ENCODE peak calls at places on chromosomes 13 and 19, in six cellular contexts. W is mesothelial cell of epicardium, K is HepG2, V is fibroblast of lung, R is spleen, S is B cell. A is an unnamed sample.

GRCh38 chr19:12938536-12939291 is at the start of gene CALR:
- DNase-seq in W (no peak), K (no peak), V (peak), R (no peak), S (no peak), A (no peak)

GRCh38 chr13:30135351-30135750 is 172.0 kb downstream of the KATNAL1 start:
- DNase-seq in W (no peak), K (no peak), V (no peak), R (no peak), S (no peak), A (no peak)

GRCh38 chr13:43127103-43127817 is 103.9 kb downstream of the DNAJC15 start:
- DNase-seq in W (no peak), K (no peak), V (no peak), R (no peak), S (no peak), A (no peak)

GRCh38 chr19:29815231-29815630 is 3.4 kb downstream of the CCNE1 start:
- DNase-seq in W (no peak), K (no peak), V (no peak), R (peak), S (no peak), A (no peak)

GRCh38 chr13:40874138-40874776 is 84.8 kb downstream of the SLC25A15 start:
- DNase-seq in W (no peak), K (no peak), V (no peak), R (no peak), S (no peak), A (no peak)

GRCh38 chr13:48579167-48579918 is 46.5 kb upstream of the RCBTB2 start:
- DNase-seq in W (no peak), K (no peak), V (no peak), R (no peak), S (peak), A (no peak)

GRCh38 chr19:8390617-8390981 is 439 bp downstream of the RAB11B start:
- DNase-seq in W (peak), K (peak), V (peak), R (peak), S (peak), A (peak)

GRCh38 chr13:57946361-57946760 is 314.8 kb downstream of the PCDH17 start:
- DNase-seq in W (no peak), K (no peak), V (no peak), R (no peak), S (no peak), A (no peak)

GRCh38 chr13:39415403-39415802 is 187.6 kb downstream of the LHFPL6 start:
- DNase-seq in W (no peak), K (no peak), V (peak), R (no peak), S (no peak), A (peak)

GRCh38 chr19:2221918-2222317 is 14.2 kb downstream of the PLEKHJ1 start:
- DNase-seq in W (no peak), K (no peak), V (no peak), R (no peak), S (no peak), A (no peak)

GRCh38 chr13:24228852-24229458 is 68.4 kb downstream of the SPATA13 start:
- DNase-seq in W (no peak), K (peak), V (peak), R (no peak), S (peak), A (no peak)

GRCh38 chr19:16571283-16571682 is 932 bp downstream of the SLC35E1 start:
- DNase-seq in W (no peak), K (peak), V (peak), R (no peak), S (peak), A (no peak)

GRCh38 chr13:48449656-48450055 is 36.7 kb upstream of the LPAR6 start:
- DNase-seq in W (no peak), K (no peak), V (no peak), R (no peak), S (no peak), A (no peak)

GRCh38 chr19:55670280-55671053 is 4.6 kb upstream of the EPN1 start:
- DNase-seq in W (peak), K (no peak), V (no peak), R (peak), S (no peak), A (no peak)

GRCh38 chr19:19552811-19553210 is 14.7 kb downstream of the CILP2 start:
- DNase-seq in W (no peak), K (no peak), V (peak), R (no peak), S (no peak), A (peak)

GRCh38 chr19:19551862-19552192 is 13.8 kb downstream of the CILP2 start:
- DNase-seq in W (no peak), K (no peak), V (peak), R (no peak), S (no peak), A (no peak)

GRCh38 chr19:19553670-19554069 is 15.6 kb downstream of the CILP2 start:
- DNase-seq in W (no peak), K (no peak), V (no peak), R (no peak), S (no peak), A (no peak)

GRCh38 chr19:19550972-19551861 is 13.2 kb downstream of the CILP2 start:
- DNase-seq in W (no peak), K (no peak), V (peak), R (no peak), S (no peak), A (no peak)

GRCh38 chr19:19554074-19555023 is 16.3 kb downstream of the CILP2 start:
- DNase-seq in W (no peak), K (no peak), V (peak), R (peak), S (peak), A (peak)
- TF ChIP-seq CTCF in W (peak), K (peak), V (peak), R (peak), S (peak), A (peak)

DNA sequence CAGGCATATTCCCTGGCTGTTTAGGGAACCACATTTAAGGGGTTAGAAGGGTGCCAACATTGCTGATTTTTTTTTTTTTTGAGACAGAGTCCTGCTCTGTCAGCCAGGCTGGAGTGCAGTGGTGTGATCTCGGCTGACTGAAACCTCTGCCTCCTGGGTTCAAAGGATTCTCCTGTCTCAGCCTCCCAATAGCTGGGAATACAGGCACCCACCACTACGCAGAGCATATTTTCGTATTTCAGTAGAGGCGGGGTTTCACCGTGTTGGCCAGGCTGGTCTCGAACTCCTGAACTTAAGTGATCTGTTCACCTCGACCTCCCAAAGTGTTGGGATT is 7.8 kb upstream of the CRX start:
- DNase-seq in W (no peak), K (no peak), V (no peak), R (no peak), S (no peak), A (no peak)
- TF ChIP-seq CTCF in W (no peak), K (no peak), V (no peak), R (no peak), S (peak), A (peak)

GRCh38 chr19:10986301-10987127 is 25.7 kb downstream of the SMARCA4 start:
- DNase-seq in W (no peak), K (no peak), V (no peak), R (no peak), S (no peak), A (no peak)

GRCh38 chr19:10985502-10985901 is 24.7 kb downstream of the SMARCA4 start:
- DNase-seq in W (no peak), K (no peak), V (no peak), R (no peak), S (no peak), A (no peak)

GRCh38 chr19:10987621-10988297 is 26.9 kb downstream of the SMARCA4 start:
- DNase-seq in W (no peak), K (no peak), V (no peak), R (no peak), S (no peak), A (no peak)

GRCh38 chr19:10981496-10981895 is 20.7 kb downstream of the SMARCA4 start:
- DNase-seq in W (no peak), K (no peak), V (peak), R (no peak), S (no peak), A (no peak)

DNA sequence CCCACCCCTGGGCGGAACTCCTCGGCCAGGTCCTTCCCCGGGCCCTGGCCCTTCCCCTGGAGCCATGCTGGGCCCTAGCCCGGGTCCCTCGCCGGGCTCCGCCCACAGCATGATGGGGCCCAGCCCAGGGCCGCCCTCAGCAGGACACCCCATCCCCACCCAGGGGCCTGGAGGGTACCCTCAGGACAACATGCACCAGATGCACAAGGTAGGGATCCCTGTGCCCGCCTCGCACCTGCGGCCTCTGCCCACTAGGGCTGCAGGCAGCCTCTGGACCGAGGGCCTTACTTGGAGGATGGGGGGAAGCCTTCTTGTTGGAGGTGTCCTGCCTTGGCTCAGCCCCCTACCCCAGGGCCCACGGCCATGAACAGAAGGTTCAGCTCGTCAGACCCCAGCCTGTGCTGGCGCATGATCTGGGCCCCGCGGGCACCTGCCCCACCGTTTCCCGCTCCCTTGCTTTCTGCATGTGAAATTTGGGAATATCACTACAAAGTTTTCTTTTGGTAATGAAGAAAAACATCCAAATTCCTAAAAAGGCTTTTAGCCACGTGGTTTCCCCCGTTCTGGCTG is 23.4 kb downstream of the SMARCA4 start:
- DNase-seq in W (no peak), K (no peak), V (no peak), R (no peak), S (no peak), A (no peak)
- TF ChIP-seq CTCF in W (no peak), K (no peak), V (no peak), R (no peak), S (no peak), A (no peak)

GRCh38 chr13:101752432-101752831 is 300.0 kb downstream of the ITGBL1 start:
- DNase-seq in W (no peak), K (no peak), V (no peak), R (no peak), S (no peak), A (no peak)

GRCh38 chr13:101763191-101763590 is 310.7 kb downstream of the ITGBL1 start:
- DNase-seq in W (no peak), K (no peak), V (peak), R (no peak), S (no peak), A (no peak)

GRCh38 chr13:101755228-101755887 is 302.9 kb downstream of the ITGBL1 start:
- DNase-seq in W (no peak), K (no peak), V (peak), R (no peak), S (no peak), A (no peak)

GRCh38 chr13:101757446-101758039 is 305.1 kb downstream of the ITGBL1 start:
- DNase-seq in W (no peak), K (no peak), V (peak), R (no peak), S (no peak), A (no peak)
- TF ChIP-seq CTCF in W (peak), K (peak), V (peak), R (no peak), S (peak), A (peak)

GRCh38 chr19:39846176-39846677 is at the start of gene FBL:
- DNase-seq in W (peak), K (peak), V (peak), R (peak), S (peak), A (peak)

GRCh38 chr19:39846678-39847486 is 703 bp upstream of the FBL start:
- DNase-seq in W (no peak), K (no peak), V (no peak), R (no peak), S (no peak), A (no peak)

GRCh38 chr19:39845172-39845571 is 1.0 kb downstream of the FBL start:
- DNase-seq in W (no peak), K (no peak), V (no peak), R (no peak), S (no peak), A (no peak)

GRCh38 chr19:39843919-39844793 is 2.0 kb downstream of the FBL start:
- DNase-seq in W (no peak), K (peak), V (peak), R (no peak), S (no peak), A (no peak)

DNA sequence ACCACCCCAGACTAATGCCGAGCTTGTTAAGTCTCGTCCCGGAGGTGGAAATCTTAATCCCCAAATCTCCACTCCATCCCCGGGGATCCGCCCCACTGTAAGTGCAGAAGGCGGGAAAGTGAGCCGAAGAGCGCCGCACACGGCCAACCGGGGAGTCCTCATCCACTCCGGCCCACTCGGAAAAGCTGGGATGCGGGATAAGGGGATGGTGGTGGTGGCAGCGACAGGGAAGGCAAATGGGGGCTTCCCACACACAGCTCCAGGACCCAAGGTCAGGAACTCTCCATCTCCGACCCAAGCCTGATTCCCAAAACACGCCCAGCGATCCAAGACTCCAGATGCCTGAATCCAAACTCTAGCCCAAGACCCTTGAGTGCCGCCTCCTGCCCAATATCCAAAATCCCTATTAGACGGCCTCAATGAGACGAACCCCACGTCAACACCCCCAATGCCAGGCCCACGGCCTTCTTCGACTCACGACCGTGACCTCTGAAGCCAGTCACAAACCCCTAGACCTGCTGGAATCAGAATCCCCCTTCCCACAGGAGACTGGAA is 481 bp downstream of the FBL start:
- DNase-seq in W (no peak), K (no peak), V (no peak), R (no peak), S (no peak), A (peak)
- TF ChIP-seq CTCF in W (no peak), K (peak), V (peak), R (no peak), S (no peak), A (no peak)

DNA sequence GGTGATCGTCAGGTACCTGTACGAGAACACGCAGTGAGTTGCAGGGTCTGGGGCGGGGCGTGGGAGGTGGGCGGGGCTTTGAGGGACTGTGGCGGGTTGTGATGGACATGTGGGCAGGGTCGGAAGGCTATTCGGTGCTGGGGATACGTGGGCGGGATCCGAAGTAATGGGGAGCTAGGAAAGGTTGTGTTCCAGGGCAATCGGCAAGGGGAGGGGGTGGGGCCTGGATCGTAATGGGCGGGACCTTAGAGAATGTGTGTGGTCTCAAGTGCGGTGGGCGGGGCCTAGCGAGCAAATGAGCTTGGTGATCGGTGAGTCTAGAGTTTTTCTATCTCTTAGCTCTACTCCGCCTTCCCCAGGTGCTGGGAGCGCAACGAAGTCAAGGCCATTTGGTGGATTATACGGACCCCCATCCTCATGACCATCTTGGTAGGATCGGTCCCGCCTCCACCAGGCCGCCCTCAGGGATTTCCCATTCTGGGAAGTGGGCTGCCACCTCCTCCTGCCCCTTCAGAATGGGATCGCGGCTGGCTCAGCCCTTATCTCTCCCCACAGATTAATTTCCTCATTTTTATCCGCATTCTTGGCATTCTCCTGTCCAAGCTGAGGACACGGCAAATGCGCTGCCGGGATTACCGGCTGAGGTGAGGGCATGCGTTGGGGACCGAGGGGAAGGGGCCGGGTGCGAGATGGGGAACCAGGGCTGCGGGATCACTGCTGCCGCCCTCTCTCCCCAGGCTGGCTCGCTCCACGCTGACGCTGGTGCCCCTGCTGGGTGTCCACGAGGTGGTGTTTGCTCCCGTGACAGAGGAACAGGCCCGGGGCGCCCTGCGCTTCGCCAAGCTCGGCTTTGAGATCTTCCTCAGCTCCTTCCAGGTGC is 9.6 kb downstream of the GIPR start:
- DNase-seq in W (peak), K (peak), V (peak), R (peak), S (peak), A (peak)
- TF ChIP-seq CTCF in W (no peak), K (no peak), V (no peak), R (no peak), S (no peak), A (no peak)

A was measured in glutamatergic neuron.